ENCODE peak calls at places on chromosomes 12 and 14, in six cellular contexts. U, Y, S, R, A and Z are unnamed samples.

GRCh38 chr12:93319523-93320045 is 58.1 kb upstream of the NUDT4 start:
- DNase-seq in S (no peak), R (no peak), U (no peak), Y (no peak), A (no peak), Z (no peak)

GRCh38 chr12:106035421-106035820 is 103.3 kb downstream of the NUAK1 start:
- DNase-seq in Y (no peak), A (no peak), S (no peak), R (no peak), U (no peak), Z (peak; percentile 55)

GRCh38 chr14:19947413-19948090 is 16.8 kb downstream of the OR4K1 start:
- DNase-seq in A (no peak), Y (no peak), R (no peak), S (no peak), U (no peak), Z (no peak)

GRCh38 chr12:66387067-66387466 is 84.8 kb downstream of the HELB start:
- DNase-seq in A (no peak), S (no peak), R (no peak), Y (no peak), U (no peak), Z (no peak)

GRCh38 chr12:116578051-116578450 is 18.9 kb downstream of the MAP1LC3B2 start:
- DNase-seq in A (no peak), U (no peak), Y (no peak), R (no peak), S (no peak), Z (no peak)

GRCh38 chr12:41795066-41795465 is 349.6 kb downstream of the GXYLT1 start:
- DNase-seq in R (no peak), S (no peak), Y (no peak), A (no peak), U (no peak), Z (no peak)

GRCh38 chr12:108888031-108888430 is 8.1 kb downstream of the DAO start:
- DNase-seq in U (no peak), S (peak; percentile 43), A (no peak), Y (no peak), R (no peak), Z (no peak)

GRCh38 chr12:79441534-79441933 is 249.2 kb downstream of the PAWR start:
- DNase-seq in S (no peak), Y (no peak), U (no peak), A (no peak), R (no peak), Z (no peak)

GRCh38 chr12:113102811-113103210 is 32.8 kb downstream of the RASAL1 start:
- DNase-seq in S (no peak), A (no peak), R (no peak), Y (no peak), U (no peak), Z (no peak)

GRCh38 chr12:18383203-18383602 is 121.9 kb downstream of the PIK3C2G start:
- DNase-seq in S (no peak), Y (no peak), U (no peak), A (no peak), R (no peak), Z (no peak)

GRCh38 chr12:241266-241665 is 21.4 kb downstream of the SLC6A13 start:
- DNase-seq in R (no peak), Y (no peak), A (no peak), U (no peak), S (no peak), Z (no peak)

GRCh38 chr12:75738486-75738885 is 227.1 kb upstream of the KRR1 start:
- DNase-seq in A (no peak), U (no peak), R (no peak), Y (peak; percentile 11), S (no peak), Z (no peak)

GRCh38 chr12:40044399-40044798 is 61.5 kb downstream of the SLC2A13 start:
- DNase-seq in A (no peak), U (no peak), R (no peak), Y (no peak), S (no peak), Z (no peak)

GRCh38 chr12:62533087-62533754 is 66.6 kb downstream of the MON2 start:
- DNase-seq in U (no peak), A (no peak), R (no peak), Y (no peak), S (no peak), Z (no peak)

GRCh38 chr12:115569694-115570093 is 707.8 kb downstream of the MED13L start:
- DNase-seq in A (no peak), S (no peak), U (no peak), Y (no peak), R (no peak), Z (no peak)

GRCh38 chr12:71333418-71333817 is 106.2 kb upstream of the LGR5 start:
- DNase-seq in R (no peak), Y (no peak), A (no peak), U (no peak), S (no peak), Z (no peak)

GRCh38 chr12:69196302-69197288 is 42.8 kb upstream of the CPSF6 start:
- DNase-seq in Y (no peak), R (no peak), S (no peak), A (no peak), U (peak; percentile 11), Z (no peak)

GRCh38 chr14:104523546-104523935 is 56.0 kb upstream of the C14orf180 start:
- DNase-seq in S (no peak), Y (no peak), A (no peak), R (no peak), U (no peak), Z (no peak)

GRCh38 chr14:91358654-91359210 is 58.9 kb downstream of the CCDC88C start:
- DNase-seq in S (peak; percentile 51), R (no peak), Y (no peak), U (no peak), A (no peak), Z (no peak)

GRCh38 chr14:101836131-101836530 is 74.6 kb downstream of the PPP2R5C start:
- DNase-seq in R (no peak), U (no peak), S (no peak), A (no peak), Y (no peak), Z (no peak)

GRCh38 chr12:98618952-98619351 is 25.5 kb downstream of the SLC25A3 start:
- DNase-seq in S (no peak), R (no peak), A (no peak), Y (no peak), U (no peak), Z (no peak)

GRCh38 chr14:75986439-75986765 is 839 bp downstream of the IFT43 start:
- DNase-seq in A (no peak), S (no peak), U (no peak), R (no peak), Y (no peak), Z (no peak)

GRCh38 chr12:63846249-63846967 is 1.9 kb downstream of the SRGAP1 start:
- DNase-seq in R (no peak), Y (no peak), A (no peak), S (no peak), U (no peak), Z (no peak)

GRCh38 chr14:71970272-71970671 is 38.0 kb downstream of the RGS6 start:
- DNase-seq in Y (no peak), R (no peak), U (no peak), A (no peak), S (no peak), Z (no peak)

GRCh38 chr14:102878174-102878969 is 44.1 kb upstream of the AMN start:
- DNase-seq in U (peak; percentile 44), R (no peak), Y (no peak), S (no peak), A (no peak), Z (no peak)

DNA sequence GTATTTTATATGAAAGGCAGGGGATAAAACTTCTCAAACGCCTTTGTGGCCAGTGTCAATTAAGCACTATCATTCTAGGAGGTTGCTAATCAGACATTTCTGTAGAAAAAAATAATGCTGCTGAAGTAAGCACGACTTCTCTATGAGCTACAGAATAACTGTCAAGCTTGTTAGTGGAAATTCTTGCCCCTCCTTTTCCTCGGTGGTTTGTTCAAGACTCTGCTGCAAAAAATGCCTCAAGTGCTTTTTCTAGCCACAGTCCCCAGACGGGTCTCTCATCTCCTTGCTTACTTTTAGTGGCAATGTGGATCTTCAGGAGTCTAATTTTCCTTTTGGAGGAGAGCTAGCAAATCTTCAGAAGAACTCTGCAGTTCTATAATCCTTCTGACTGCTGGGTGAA is 452.0 kb downstream of the FUT8 start:
- DNase-seq in R (no peak), A (no peak), U (no peak), S (no peak), Y (no peak), Z (no peak)
- TF ChIP-seq POLR2A in R (no peak), A (no peak), U (no peak), S (no peak), Y (no peak), Z (no peak)

GRCh38 chr14:90191585-90191984 is 64.8 kb upstream of the PSMC1 start:
- DNase-seq in Y (no peak), A (no peak), R (no peak), S (no peak), U (no peak), Z (no peak)

GRCh38 chr14:90198541-90198940 is 57.8 kb upstream of the PSMC1 start:
- DNase-seq in A (no peak), Y (no peak), S (no peak), R (no peak), U (no peak), Z (no peak)

GRCh38 chr14:90194706-90195105 is 61.6 kb upstream of the PSMC1 start:
- DNase-seq in U (no peak), S (no peak), A (no peak), R (no peak), Y (no peak), Z (no peak)

GRCh38 chr14:90191154-90191553 is 65.2 kb upstream of the PSMC1 start:
- DNase-seq in S (no peak), U (peak; percentile 8), A (no peak), Y (no peak), R (peak; percentile 29), Z (no peak)

GRCh38 chr14:90193925-90194324 is 62.4 kb upstream of the PSMC1 start:
- DNase-seq in S (no peak), Y (no peak), U (no peak), R (no peak), A (no peak), Z (no peak)
- TF ChIP-seq POLR2AphosphoS5 in S (no peak), Y (no peak), U (no peak), R (no peak), A (no peak), Z (no peak)

GRCh38 chr14:64501326-64502171 is 2.1 kb downstream of the ZBTB25 start:
- DNase-seq in U (peak; percentile 68), A (peak; percentile 28), S (no peak), R (peak; percentile 43), Y (no peak), Z (peak; percentile 92)
- TF ChIP-seq POLR2A in U (peak; percentile 43), A (peak; percentile 20), S (no peak), R (no peak), Y (no peak), Z (no peak)

DNA sequence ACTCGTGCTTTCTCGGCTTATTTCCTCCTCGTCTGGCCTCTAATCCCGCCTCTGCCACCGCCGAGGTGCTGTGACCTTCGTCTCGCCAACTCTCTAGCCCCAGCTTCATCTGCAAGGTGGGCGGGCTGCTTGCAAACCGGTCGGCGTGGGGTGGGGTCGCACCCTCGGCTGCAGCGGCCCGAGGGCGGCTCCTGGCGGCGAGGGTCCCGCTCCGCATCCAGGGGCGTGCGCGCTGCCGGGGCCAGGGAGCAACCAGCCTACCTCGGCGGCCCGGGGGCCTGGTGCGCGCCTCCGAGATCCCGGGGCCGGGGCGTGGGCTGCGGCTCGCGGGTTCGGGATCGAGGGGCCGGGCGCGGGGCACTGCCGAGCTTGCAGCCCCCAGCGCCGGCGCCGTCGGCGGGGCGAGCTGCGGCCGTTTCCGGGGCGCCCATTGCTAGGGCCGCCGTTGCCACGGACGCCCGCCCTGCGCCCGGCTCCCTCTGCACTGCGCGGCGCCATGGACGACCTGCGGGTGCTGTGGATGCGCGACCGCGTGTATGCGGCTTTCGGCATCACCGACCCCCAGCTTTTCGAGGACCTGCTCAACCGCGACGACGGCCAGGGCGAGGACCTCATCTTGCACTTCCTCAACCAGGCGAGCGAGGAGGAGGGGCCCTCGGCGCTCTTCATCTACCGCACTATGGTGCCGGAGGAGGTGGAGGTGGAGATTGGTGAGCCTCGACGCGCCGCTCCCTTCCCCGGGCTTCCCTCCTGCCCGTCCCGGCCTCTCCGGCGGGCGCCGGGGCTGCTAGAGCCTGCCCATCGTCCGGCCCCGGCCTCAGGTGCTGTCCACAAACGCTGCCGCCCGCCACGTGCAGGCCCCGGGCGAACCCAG is at the start of gene DNAH10:
- DNase-seq in S (peak; percentile 87), A (no peak), Y (peak; percentile 67), R (no peak), U (peak; percentile 30), Z (no peak)
- TF ChIP-seq POLR2AphosphoS5 in S (peak; percentile 74), A (no peak), Y (no peak), R (no peak), U (no peak), Z (no peak)